ENCODE peak calls at places on chromosomes 2 and 18, in eight cellular contexts. I is A549, B is stomach, X is heart left ventricle, O is esophagus squamous epithelium, V is breast epithelium, R is prostate gland, G is spleen. F is an unnamed sample.

GRCh38 chr2:239109041-239109915 is 261.4 kb downstream of the TWIST2 start:
- DNase-seq in I (peak; percentile 31), B (peak; percentile 85), X (peak; percentile 49), O (no peak), V (no peak), R (peak; percentile 55), G (no peak), F (no peak)

GRCh38 chr2:28267282-28267681 is 125.4 kb upstream of the FOSL2 start:
- DNase-seq in I (no peak), B (no peak), X (no peak), O (no peak), V (no peak), R (no peak), G (no peak), F (no peak)

GRCh38 chr2:86833315-86833714 is 28.4 kb downstream of the CD8B start:
- DNase-seq in I (no peak), B (no peak), X (no peak), O (no peak), V (no peak), R (no peak), G (no peak), F (no peak)

GRCh38 chr18:23718731-23719130 is 29.5 kb downstream of the LAMA3 start:
- DNase-seq in I (no peak), B (no peak), X (no peak), O (no peak), V (no peak), R (no peak), G (no peak), F (no peak)

GRCh38 chr2:30679416-30680088 is 127.7 kb downstream of the CAPN13 start:
- DNase-seq in I (peak; percentile 33), B (no peak), X (no peak), O (no peak), V (no peak), R (no peak), G (no peak), F (no peak)

GRCh38 chr2:199985625-199986207 is 30.3 kb downstream of the MAIP1 start:
- DNase-seq in I (peak; percentile 84), B (peak; percentile 69), X (peak; percentile 67), O (no peak), V (peak; percentile 18), R (peak; percentile 31), G (no peak), F (no peak)

GRCh38 chr2:113672297-113672696 is 45.2 kb downstream of the RABL2A start:
- DNase-seq in I (no peak), B (no peak), X (no peak), O (no peak), V (no peak), R (no peak), G (no peak), F (no peak)

GRCh38 chr2:108449410-108450200 is 599 bp downstream of the GCC2 start:
- DNase-seq in I (peak; percentile 28), B (peak; percentile 36), X (no peak), O (no peak), V (no peak), R (peak; percentile 11), G (no peak), F (no peak)

GRCh38 chr2:15571729-15572128 is 10.6 kb upstream of the NBAS start:
- DNase-seq in I (no peak), B (no peak), X (no peak), O (no peak), V (no peak), R (no peak), G (no peak), F (no peak)

GRCh38 chr2:118386636-118387302 is 298.5 kb downstream of the INSIG2 start:
- DNase-seq in I (peak; percentile 35), B (no peak), X (no peak), O (no peak), V (no peak), R (no peak), G (no peak), F (no peak)

GRCh38 chr2:220593526-220593925 is 966.1 kb downstream of the SLC4A3 start:
- DNase-seq in I (no peak), B (no peak), X (no peak), O (no peak), V (no peak), R (no peak), G (no peak), F (no peak)

GRCh38 chr2:146540271-146540932 is 1304.4 kb upstream of the ACVR2A start:
- DNase-seq in I (no peak), B (no peak), X (no peak), O (no peak), V (no peak), R (no peak), G (no peak), F (no peak)

GRCh38 chr2:75090770-75091515 is 108.4 kb downstream of the TACR1 start:
- DNase-seq in I (no peak), B (no peak), X (no peak), O (no peak), V (no peak), R (no peak), G (no peak), F (no peak)

GRCh38 chr2:165682546-165682945 is 111.5 kb downstream of the GALNT3 start:
- DNase-seq in I (no peak), B (no peak), X (no peak), O (no peak), V (no peak), R (no peak), G (no peak), F (no peak)

GRCh38 chr18:76955529-76956170 is 133.3 kb downstream of the ZNF236 start:
- DNase-seq in I (no peak), B (peak; percentile 94), X (no peak), O (no peak), V (no peak), R (peak; percentile 46), G (no peak), F (no peak)

GRCh38 chr2:211928186-211928585 is 610.4 kb downstream of the ERBB4 start:
- DNase-seq in I (no peak), B (no peak), X (no peak), O (no peak), V (no peak), R (no peak), G (no peak), F (no peak)

GRCh38 chr18:76963951-76964350 is 141.6 kb downstream of the ZNF236 start:
- DNase-seq in I (no peak), B (no peak), X (no peak), O (no peak), V (no peak), R (no peak), G (no peak), F (no peak)

GRCh38 chr2:174176898-174177297 is 71.4 kb downstream of the OLA1 start:
- DNase-seq in I (no peak), B (no peak), X (no peak), O (no peak), V (no peak), R (no peak), G (no peak), F (no peak)

GRCh38 chr2:174174741-174175140 is 73.6 kb downstream of the OLA1 start:
- DNase-seq in I (no peak), B (no peak), X (no peak), O (no peak), V (no peak), R (no peak), G (no peak), F (no peak)

GRCh38 chr2:174169372-174169771 is 79.0 kb downstream of the OLA1 start:
- DNase-seq in I (no peak), B (no peak), X (no peak), O (no peak), V (no peak), R (no peak), G (no peak), F (no peak)

GRCh38 chr2:174172802-174173355 is 75.5 kb downstream of the OLA1 start:
- DNase-seq in I (no peak), B (no peak), X (no peak), O (no peak), V (no peak), R (no peak), G (no peak), F (no peak)

DNA sequence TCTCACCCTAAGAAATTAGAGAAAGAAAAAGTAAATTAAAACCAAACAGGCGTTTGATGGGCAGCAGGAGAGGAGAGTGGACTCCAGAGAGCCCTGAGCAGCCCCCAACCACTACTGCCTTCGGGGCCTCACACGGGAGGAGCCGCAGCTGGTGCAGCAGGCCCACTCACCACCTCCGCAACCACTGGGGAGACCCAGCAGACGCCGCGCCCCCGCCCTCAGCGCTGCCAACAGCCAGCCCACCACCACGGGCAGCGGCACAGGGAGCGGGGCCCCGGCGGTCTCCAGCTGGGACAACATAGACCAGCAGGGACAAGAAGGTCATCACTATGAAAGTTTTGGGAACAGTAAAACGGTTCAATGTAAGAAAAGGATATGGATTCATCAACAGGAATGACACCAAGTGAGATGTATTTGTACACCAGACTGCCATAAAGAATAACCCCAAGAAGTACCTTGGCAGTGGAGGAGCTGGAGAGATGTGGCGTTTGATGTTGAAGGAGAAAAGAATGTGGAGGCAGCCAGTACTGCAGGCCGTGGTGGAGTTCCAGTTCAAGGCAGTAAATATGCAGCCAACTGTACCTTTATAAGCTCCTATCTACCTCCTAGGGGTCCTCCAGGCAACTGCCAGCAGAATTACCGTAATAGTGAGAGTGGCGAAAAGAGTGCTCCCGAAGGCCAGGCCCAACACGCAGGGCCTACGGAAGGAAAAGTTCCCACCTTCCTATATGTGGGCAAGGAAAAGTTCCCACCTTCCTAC is 76.5 kb downstream of the OLA1 start:
- DNase-seq in I (no peak), B (no peak), X (no peak), O (no peak), V (no peak), R (no peak), G (no peak), F (no peak)
- TF ChIP-seq CTCF in I (no peak), B (no peak), X (no peak), O (no peak), V (no peak), R (no peak), G (no peak), F (no peak)

DNA sequence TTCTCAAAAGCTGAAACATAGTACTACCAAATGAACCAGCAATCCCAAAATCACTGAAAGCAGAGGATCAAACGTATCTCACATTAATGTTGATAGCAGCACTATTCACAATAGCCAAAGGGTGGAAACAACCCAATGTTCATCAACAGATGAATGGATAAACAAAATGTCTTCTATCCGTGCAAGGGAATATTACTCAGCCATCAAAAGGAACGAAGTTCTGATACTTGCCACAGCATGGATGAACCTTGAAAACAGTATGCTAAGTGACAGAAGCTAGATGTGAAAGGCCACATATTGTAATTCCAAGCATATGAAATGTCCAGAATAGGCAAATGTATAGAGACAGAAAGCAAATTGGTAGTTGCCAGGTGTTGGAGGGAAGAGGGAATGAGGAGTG is 57.0 kb upstream of the CHMP1B start:
- DNase-seq in I (no peak), B (no peak), X (no peak), O (no peak), V (no peak), R (no peak), G (no peak), F (no peak)
- TF ChIP-seq POLR2A in I (no peak), B (no peak), X (no peak), O (no peak), V (no peak), R (no peak), G (no peak), F (no peak)

GRCh38 chr2:102033750-102034682 is 42.3 kb downstream of the IL1R2 start:
- DNase-seq in I (no peak), B (no peak), X (no peak), O (no peak), V (no peak), R (no peak), G (no peak), F (no peak)
- H3K27ac ChIP-seq in I (peak overlapping the region; percentile 71), B (peak overlapping the region; percentile 64), X (peak overlapping the region; percentile 67), O (peak overlapping the region; percentile 82), V (peak overlapping the region; percentile 76), R (peak overlapping the region; percentile 61), G (peak overlapping the region; percentile 63), F (peak overlapping the region; percentile 83)

GRCh38 chr2:73232471-73233153 is 427 bp downstream of the PRADC1 start:
- DNase-seq in I (peak; percentile 34), B (no peak), X (no peak), O (no peak), V (peak; percentile 29), R (no peak), G (no peak), F (no peak)
- TF ChIP-seq CTCF in I (no peak), B (no peak), X (no peak), O (no peak), V (no peak), R (no peak), G (no peak), F (no peak)